ENCODE peak calls at places on chromosome 1, in five cellular contexts. One of them, this sample, is unnamed.
A peak's percentile ranks its signal among the peaks of the same experiment; 100 is the strongest.

GRCh38 chr1:213864007-213864406 is 123.8 kb upstream of the PROX1 start:
- DNase-seq in chondrocyte: no peak
- DNase-seq in activated CD8-positive, alpha-beta memory T cell treated with anti-CD3 and anti-CD28 coated beads, Interleukin-2, amount 50 U/mL, for 48 hours: no peak
- DNase-seq in COR-L47: no peak
- DNase-seq in GM04504: no peak
- DNase-seq in this sample: no peak

GRCh38 chr1:74652711-74653131 is 20.9 kb downstream of the ERICH3 start:
- DNase-seq in COR-L47: no peak
- DNase-seq in GM04504: peak; percentile 61
- DNase-seq in activated CD8-positive, alpha-beta memory T cell treated with anti-CD3 and anti-CD28 coated beads, Interleukin-2, amount 50 U/mL, for 48 hours: no peak
- DNase-seq in chondrocyte: no peak
- DNase-seq in this sample: no peak

GRCh38 chr1:232950919-232951579 is 638 bp downstream of the NTPCR start:
- DNase-seq in chondrocyte: no peak
- DNase-seq in GM04504: no peak
- DNase-seq in COR-L47: peak; percentile 17
- DNase-seq in activated CD8-positive, alpha-beta memory T cell treated with anti-CD3 and anti-CD28 coated beads, Interleukin-2, amount 50 U/mL, for 48 hours: no peak
- DNase-seq in this sample: no peak

GRCh38 chr1:201941420-201942128 is 4.8 kb downstream of the LMOD1 start:
- DNase-seq in chondrocyte: no peak
- DNase-seq in activated CD8-positive, alpha-beta memory T cell treated with anti-CD3 and anti-CD28 coated beads, Interleukin-2, amount 50 U/mL, for 48 hours: no peak
- DNase-seq in GM04504: no peak
- DNase-seq in COR-L47: no peak
- DNase-seq in this sample: no peak

GRCh38 chr1:43774359-43774758 is 67.0 kb downstream of the ST3GAL3 start:
- DNase-seq in chondrocyte: no peak
- DNase-seq in COR-L47: no peak
- DNase-seq in GM04504: peak; percentile 47
- DNase-seq in activated CD8-positive, alpha-beta memory T cell treated with anti-CD3 and anti-CD28 coated beads, Interleukin-2, amount 50 U/mL, for 48 hours: no peak
- DNase-seq in this sample: peak; percentile 51

GRCh38 chr1:112461200-112461871 is 47.4 kb upstream of the WNT2B start:
- DNase-seq in activated CD8-positive, alpha-beta memory T cell treated with anti-CD3 and anti-CD28 coated beads, Interleukin-2, amount 50 U/mL, for 48 hours: no peak
- DNase-seq in COR-L47: no peak
- DNase-seq in GM04504: no peak
- DNase-seq in chondrocyte: no peak
- DNase-seq in this sample: no peak

GRCh38 chr1:50700226-50701020 is 259.6 kb downstream of the FAF1 start:
- DNase-seq in activated CD8-positive, alpha-beta memory T cell treated with anti-CD3 and anti-CD28 coated beads, Interleukin-2, amount 50 U/mL, for 48 hours: no peak
- DNase-seq in GM04504: no peak
- DNase-seq in COR-L47: peak; percentile 11
- DNase-seq in chondrocyte: no peak
- DNase-seq in this sample: no peak

GRCh38 chr1:204288061-204288588 is 71.6 kb downstream of the PLEKHA6 start:
- DNase-seq in COR-L47: peak; percentile 36
- DNase-seq in chondrocyte: no peak
- DNase-seq in activated CD8-positive, alpha-beta memory T cell treated with anti-CD3 and anti-CD28 coated beads, Interleukin-2, amount 50 U/mL, for 48 hours: no peak
- DNase-seq in GM04504: no peak
- DNase-seq in this sample: no peak

GRCh38 chr1:167910530-167910929 is 3.4 kb downstream of the ADCY10 start:
- DNase-seq in COR-L47: no peak
- DNase-seq in GM04504: no peak
- DNase-seq in activated CD8-positive, alpha-beta memory T cell treated with anti-CD3 and anti-CD28 coated beads, Interleukin-2, amount 50 U/mL, for 48 hours: no peak
- DNase-seq in chondrocyte: no peak
- DNase-seq in this sample: no peak

GRCh38 chr1:42173155-42173933 is 8.8 kb upstream of the GUCA2A start:
- DNase-seq in COR-L47: peak; percentile 22
- DNase-seq in chondrocyte: no peak
- DNase-seq in GM04504: no peak
- DNase-seq in activated CD8-positive, alpha-beta memory T cell treated with anti-CD3 and anti-CD28 coated beads, Interleukin-2, amount 50 U/mL, for 48 hours: peak; percentile 87
- DNase-seq in this sample: no peak

GRCh38 chr1:43975249-43975961 is 645 bp downstream of the ATP6V0B start:
- DNase-seq in activated CD8-positive, alpha-beta memory T cell treated with anti-CD3 and anti-CD28 coated beads, Interleukin-2, amount 50 U/mL, for 48 hours: no peak
- DNase-seq in chondrocyte: peak; percentile 77
- DNase-seq in COR-L47: no peak
- DNase-seq in GM04504: no peak
- DNase-seq in this sample: no peak

GRCh38 chr1:43144228-43144627 is 27.9 kb downstream of the EBNA1BP2 start:
- DNase-seq in activated CD8-positive, alpha-beta memory T cell treated with anti-CD3 and anti-CD28 coated beads, Interleukin-2, amount 50 U/mL, for 48 hours: no peak
- DNase-seq in chondrocyte: no peak
- DNase-seq in GM04504: peak; percentile 23
- DNase-seq in COR-L47: no peak
- DNase-seq in this sample: peak; percentile 10

GRCh38 chr1:20634065-20634593 is 871 bp downstream of the PINK1 start:
- DNase-seq in activated CD8-positive, alpha-beta memory T cell treated with anti-CD3 and anti-CD28 coated beads, Interleukin-2, amount 50 U/mL, for 48 hours: no peak
- DNase-seq in COR-L47: no peak
- DNase-seq in GM04504: no peak
- DNase-seq in chondrocyte: no peak
- DNase-seq in this sample: no peak

GRCh38 chr1:62436039-62436465 is 797 bp upstream of the USP1 start:
- DNase-seq in COR-L47: no peak
- DNase-seq in chondrocyte: peak; percentile 99
- DNase-seq in activated CD8-positive, alpha-beta memory T cell treated with anti-CD3 and anti-CD28 coated beads, Interleukin-2, amount 50 U/mL, for 48 hours: peak; percentile 94
- DNase-seq in GM04504: no peak
- DNase-seq in this sample: no peak

GRCh38 chr1:225304996-225305395 is 122.8 kb downstream of the LBR start:
- DNase-seq in COR-L47: no peak
- DNase-seq in chondrocyte: no peak
- DNase-seq in activated CD8-positive, alpha-beta memory T cell treated with anti-CD3 and anti-CD28 coated beads, Interleukin-2, amount 50 U/mL, for 48 hours: no peak
- DNase-seq in GM04504: no peak
- DNase-seq in this sample: no peak